ENCODE peak calls at places on chromosomes 2 and 18, in seven cellular contexts. C is GM12878, D is HCT116, I is K562, Q is HepG2, V is SK-N-SH, J is H1. W is an unnamed sample.

GRCh38 chr2:119247844-119248271 is 24.2 kb downstream of the STEAP3 start:
- DNase-seq in C (no peak), D (no peak), I (no peak), Q (no peak), V (no peak), J (no peak), W (no peak)

GRCh38 chr2:206084870-206085741 is 868 bp downstream of the INO80D start:
- DNase-seq in C (no peak), D (no peak), I (peak), Q (no peak), V (peak), J (peak), W (peak)

GRCh38 chr18:59902180-59902992 is 2.6 kb downstream of the PMAIP1 start:
- DNase-seq in C (no peak), D (no peak), I (no peak), Q (no peak), V (no peak), J (no peak), W (no peak)

GRCh38 chr2:177338177-177338721 is 54.3 kb upstream of the AGPS start:
- DNase-seq in C (no peak), D (peak), I (no peak), Q (peak), V (no peak), J (no peak), W (no peak)

GRCh38 chr2:226763320-226763719 is 36.3 kb downstream of the IRS1 start:
- DNase-seq in C (no peak), D (no peak), I (no peak), Q (no peak), V (no peak), J (no peak), W (no peak)

GRCh38 chr2:60808330-60808801 is 52.3 kb downstream of the PAPOLG start:
- DNase-seq in C (no peak), D (no peak), I (peak), Q (peak), V (no peak), J (peak), W (no peak)

GRCh38 chr18:24726727-24727539 is 266.5 kb downstream of the HRH4 start:
- DNase-seq in C (no peak), D (peak), I (peak), Q (peak), V (peak), J (peak), W (peak)

GRCh38 chr2:70779911-70780580 is 10.4 kb downstream of the FIGLA start:
- DNase-seq in C (no peak), D (no peak), I (no peak), Q (no peak), V (no peak), J (no peak), W (no peak)

GRCh38 chr2:165469417-165469816 is at the start of gene CSRNP3:
- DNase-seq in C (no peak), D (peak), I (no peak), Q (peak), V (peak), J (no peak), W (peak)

GRCh38 chr18:57802869-57803118 is 321 bp downstream of the ATP8B1 start:
- DNase-seq in C (no peak), D (no peak), I (no peak), Q (no peak), V (no peak), J (no peak), W (no peak)

GRCh38 chr18:5424903-5425302 is 118.9 kb downstream of the EPB41L3 start:
- DNase-seq in C (no peak), D (no peak), I (peak), Q (peak), V (no peak), J (no peak), W (peak)

GRCh38 chr2:232781765-232782164 is 5.4 kb upstream of the KCNJ13 start:
- DNase-seq in C (peak), D (no peak), I (no peak), Q (peak), V (peak), J (no peak), W (no peak)

GRCh38 chr18:45026162-45026561 is 345.5 kb downstream of the SETBP1 start:
- DNase-seq in C (no peak), D (no peak), I (no peak), Q (no peak), V (no peak), J (no peak), W (peak)

GRCh38 chr18:12307251-12307736 is 747 bp upstream of the TUBB6 start:
- DNase-seq in C (no peak), D (no peak), I (no peak), Q (no peak), V (peak), J (no peak), W (no peak)

GRCh38 chr2:173462908-173463840 is 108.5 kb downstream of the CDCA7 start:
- DNase-seq in C (no peak), D (no peak), I (no peak), Q (peak), V (peak), J (no peak), W (no peak)

GRCh38 chr2:12602661-12603060 is 114.1 kb upstream of the TRIB2 start:
- DNase-seq in C (no peak), D (no peak), I (no peak), Q (no peak), V (no peak), J (no peak), W (no peak)

GRCh38 chr2:239324456-239324855 is 76.4 kb downstream of the HDAC4 start:
- DNase-seq in C (no peak), D (no peak), I (no peak), Q (no peak), V (peak), J (peak), W (no peak)

GRCh38 chr2:121150126-121150525 is 134.9 kb downstream of the TFCP2L1 start:
- DNase-seq in C (no peak), D (no peak), I (no peak), Q (no peak), V (no peak), J (no peak), W (no peak)

GRCh38 chr18:5197032-5197434 is at the start of gene AKAIN1:
- DNase-seq in C (no peak), D (no peak), I (peak), Q (peak), V (peak), J (peak), W (peak)

GRCh38 chr2:148020036-148020357 is 540 bp downstream of the ORC4 start:
- DNase-seq in C (no peak), D (no peak), I (no peak), Q (no peak), V (no peak), J (no peak), W (no peak)

GRCh38 chr18:6058941-6059340 is 163.6 kb upstream of the TMEM200C start:
- DNase-seq in C (no peak), D (no peak), I (no peak), Q (peak), V (no peak), J (no peak), W (no peak)

GRCh38 chr2:143960177-143960576 is 559.7 kb downstream of the ZEB2 start:
- DNase-seq in C (no peak), D (no peak), I (no peak), Q (no peak), V (no peak), J (no peak), W (no peak)

GRCh38 chr2:156585457-156585856 is 149.3 kb downstream of the GPD2 start:
- DNase-seq in C (no peak), D (no peak), I (no peak), Q (no peak), V (no peak), J (no peak), W (no peak)

GRCh38 chr2:193843675-193844074 is 1648.9 kb upstream of the TMEFF2 start:
- DNase-seq in C (no peak), D (no peak), I (no peak), Q (no peak), V (no peak), J (no peak), W (no peak)

GRCh38 chr2:3491716-3492474 is 27.4 kb downstream of the ADI1 start:
- DNase-seq in C (no peak), D (no peak), I (no peak), Q (no peak), V (peak), J (no peak), W (no peak)

GRCh38 chr18:57925706-57926105 is 118.3 kb upstream of the NEDD4L start:
- DNase-seq in C (no peak), D (no peak), I (no peak), Q (peak), V (no peak), J (no peak), W (no peak)

GRCh38 chr18:28136071-28136470 is 40.9 kb downstream of the CDH2 start:
- DNase-seq in C (no peak), D (no peak), I (no peak), Q (no peak), V (no peak), J (no peak), W (no peak)

GRCh38 chr2:55357164-55357563 is 62.5 kb downstream of the CCDC88A start:
- DNase-seq in C (no peak), D (no peak), I (no peak), Q (no peak), V (no peak), J (no peak), W (no peak)

GRCh38 chr2:6443424-6443823 is 422.3 kb downstream of the CMPK2 start:
- DNase-seq in C (no peak), D (no peak), I (no peak), Q (no peak), V (no peak), J (no peak), W (no peak)

GRCh38 chr2:166924967-166925366 is 36.7 kb downstream of the XIRP2 start:
- DNase-seq in C (no peak), D (no peak), I (no peak), Q (no peak), V (no peak), J (no peak), W (no peak)

GRCh38 chr18:49059028-49059670 is 108.4 kb upstream of the SMAD7 start:
- DNase-seq in C (no peak), D (no peak), I (peak), Q (peak), V (no peak), J (no peak), W (no peak)

GRCh38 chr18:49055196-49055595 is 104.4 kb upstream of the SMAD7 start:
- DNase-seq in C (no peak), D (no peak), I (no peak), Q (no peak), V (no peak), J (no peak), W (no peak)

GRCh38 chr18:49051323-49051967 is 100.7 kb upstream of the SMAD7 start:
- DNase-seq in C (no peak), D (no peak), I (no peak), Q (no peak), V (no peak), J (no peak), W (peak)

GRCh38 chr18:49052891-49053644 is 102.3 kb upstream of the SMAD7 start:
- DNase-seq in C (no peak), D (no peak), I (no peak), Q (no peak), V (peak), J (no peak), W (no peak)

DNA sequence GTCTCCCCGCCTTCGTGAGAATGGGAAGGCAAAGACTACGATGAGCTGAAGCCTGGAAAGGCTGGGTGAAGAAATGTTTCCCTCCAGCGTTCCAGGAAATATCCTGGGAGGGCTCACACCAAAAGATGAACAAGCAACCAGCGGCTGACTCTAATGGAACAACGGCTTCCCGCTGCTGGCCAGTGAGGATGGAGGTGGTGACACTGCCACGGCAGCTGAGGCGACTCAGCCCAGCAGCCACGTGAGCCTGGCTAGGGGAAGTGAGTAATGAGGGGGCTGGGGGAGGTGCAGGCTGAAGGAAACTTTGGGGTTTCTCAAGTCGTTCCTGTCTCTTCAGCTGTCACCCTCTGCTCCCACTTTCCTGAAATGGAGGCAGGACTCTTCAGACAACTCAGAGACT is 105.0 kb upstream of the SMAD7 start:
- DNase-seq in C (peak), D (no peak), I (peak), Q (no peak), V (no peak), J (no peak), W (no peak)
- TF ChIP-seq JUND in C (no peak), D (no peak), I (peak), Q (no peak), V (peak), J (no peak), W (no peak)

GRCh38 chr2:38374978-38375377 is 2.1 kb downstream of the ATL2 start:
- DNase-seq in C (no peak), D (no peak), I (peak), Q (no peak), V (no peak), J (no peak), W (no peak)
- TF ChIP-seq JUND in C (no peak), D (no peak), I (no peak), Q (no peak), V (no peak), J (no peak), W (no peak)

GRCh38 chr2:133166024-133166423 is 402.2 kb downstream of the NCKAP5 start:
- DNase-seq in C (no peak), D (no peak), I (no peak), Q (no peak), V (no peak), J (no peak), W (no peak)

GRCh38 chr2:133173224-133173623 is 395.0 kb downstream of the NCKAP5 start:
- DNase-seq in C (no peak), D (no peak), I (no peak), Q (no peak), V (no peak), J (no peak), W (no peak)

GRCh38 chr2:133169527-133169926 is 398.7 kb downstream of the NCKAP5 start:
- DNase-seq in C (no peak), D (no peak), I (no peak), Q (no peak), V (peak), J (no peak), W (no peak)

GRCh38 chr2:133171396-133172004 is 396.8 kb downstream of the NCKAP5 start:
- DNase-seq in C (peak), D (peak), I (peak), Q (peak), V (peak), J (no peak), W (peak)

GRCh38 chr2:133167990-133168389 is 400.3 kb downstream of the NCKAP5 start:
- DNase-seq in C (no peak), D (no peak), I (no peak), Q (no peak), V (no peak), J (no peak), W (no peak)
- TF ChIP-seq JUND in C (no peak), D (no peak), I (no peak), Q (no peak), V (no peak), J (no peak), W (no peak)

GRCh38 chr18:42860011-42860410 is 255.5 kb downstream of the RIT2 start:
- DNase-seq in C (no peak), D (no peak), I (no peak), Q (no peak), V (no peak), J (no peak), W (no peak)
- TF ChIP-seq JUND in C (no peak), D (no peak), I (no peak), Q (no peak), V (no peak), J (no peak), W (no peak)

W was measured in T47D.